ENCODE peak calls at places on chromosome 22, in six cellular contexts. C is endodermal cell, Q is NCI-H146, O is sciatic nerve, U is Kasumi-1, H is neuronal stem cell. M is an unnamed sample.

GRCh38 chr22:40654522-40655167 is 18.1 kb upstream of the MRTFA start:
- DNase-seq in C (peak), Q (no peak), U (peak), H (no peak), O (peak), M (no peak)

GRCh38 chr22:20799449-20799848 is 25.5 kb downstream of the SERPIND1 start:
- DNase-seq in C (no peak), O (no peak), Q (no peak), H (no peak), U (no peak), M (no peak)

GRCh38 chr22:39567135-39567946 is 3.2 kb upstream of the CACNA1I start:
- DNase-seq in C (no peak), U (no peak), Q (no peak), H (no peak), O (no peak), M (no peak)

GRCh38 chr22:47878460-47878859 is 1116.0 kb downstream of the TBC1D22A start:
- DNase-seq in O (no peak), H (no peak), C (no peak), Q (no peak), U (no peak), M (no peak)

GRCh38 chr22:48740731-48741405 is 1086.8 kb downstream of the BRD1 start:
- DNase-seq in U (no peak), O (peak), C (peak), Q (no peak), H (no peak), M (no peak)

GRCh38 chr22:22431271-22432220 is 77.0 kb downstream of the ZNF280B start:
- DNase-seq in Q (peak), H (peak), C (peak), U (peak), O (peak), M (no peak)

GRCh38 chr22:20084547-20085413 is 4.7 kb downstream of the DGCR8 start:
- DNase-seq in H (peak), Q (peak), U (peak), O (no peak), C (peak), M (peak)

GRCh38 chr22:21102659-21103267 is 57.0 kb downstream of the LRRC74B start:
- DNase-seq in H (peak), U (peak), Q (peak), O (peak), C (peak), M (peak)

GRCh38 chr22:46663436-46664100 is 43.4 kb downstream of the GRAMD4 start:
- DNase-seq in Q (no peak), H (no peak), O (no peak), C (no peak), U (no peak), M (no peak)

GRCh38 chr22:22164541-22165272 is 79.9 kb upstream of the VPREB1 start:
- DNase-seq in Q (no peak), O (no peak), U (no peak), C (no peak), H (no peak), M (no peak)

GRCh38 chr22:30038219-30038618 is 42.0 kb upstream of the HORMAD2 start:
- DNase-seq in Q (no peak), H (no peak), U (no peak), O (peak), C (no peak), M (no peak)

GRCh38 chr22:47850644-47851151 is 1088.2 kb downstream of the TBC1D22A start:
- DNase-seq in O (no peak), C (no peak), Q (peak), U (no peak), H (peak), M (no peak)

GRCh38 chr22:19629331-19629719 is 85.0 kb upstream of the SEPTIN5 start:
- DNase-seq in H (no peak), C (peak), O (peak), Q (no peak), U (no peak), M (no peak)

GRCh38 chr22:50572965-50573364 is 5.3 kb downstream of the CPT1B start:
- DNase-seq in O (no peak), C (no peak), U (no peak), Q (no peak), H (no peak), M (no peak)

M was measured in iPS DF 19.7.